ENCODE peak calls at places on chromosome 7, in seven cellular contexts. W is Caco-2, M is PC-9, J is brain microvascular endothelial cell, U is esophagus squamous epithelium, E is colonic mucosa, B is OCI-LY7. Y is an unnamed sample.

GRCh38 chr7:137771679-137772078 is 75.1 kb downstream of the DGKI start:
- DNase-seq in W (no peak), M (no peak), J (peak), U (no peak), E (no peak), B (no peak), Y (peak)

GRCh38 chr7:15504376-15504775 is 57.4 kb downstream of the AGMO start:
- DNase-seq in W (no peak), M (no peak), J (no peak), U (no peak), E (no peak), B (no peak), Y (no peak)

GRCh38 chr7:124655990-124656389 is 109.6 kb downstream of the GPR37 start:
- DNase-seq in W (no peak), M (no peak), J (no peak), U (no peak), E (no peak), B (no peak), Y (no peak)

GRCh38 chr7:28536259-28536658 is 123.9 kb downstream of the CREB5 start:
- DNase-seq in W (peak), M (peak), J (peak), U (no peak), E (no peak), B (no peak), Y (no peak)

GRCh38 chr7:108497082-108497725 is 28.7 kb downstream of the PNPLA8 start:
- DNase-seq in W (peak), M (peak), J (peak), U (no peak), E (peak), B (peak), Y (peak)

GRCh38 chr7:1677206-1678069 is 7.4 kb downstream of the ELFN1 start:
- DNase-seq in W (no peak), M (no peak), J (no peak), U (no peak), E (no peak), B (no peak), Y (no peak)

GRCh38 chr7:53383131-53383530 is 347.7 kb downstream of the POM121L12 start:
- DNase-seq in W (no peak), M (no peak), J (no peak), U (no peak), E (no peak), B (no peak), Y (no peak)

GRCh38 chr7:158821173-158822021 is 7.9 kb downstream of the ESYT2 start:
- DNase-seq in W (no peak), M (peak), J (peak), U (no peak), E (no peak), B (no peak), Y (no peak)

GRCh38 chr7:7276151-7276550 is 93.8 kb downstream of the C1GALT1 start:
- DNase-seq in W (no peak), M (no peak), J (no peak), U (no peak), E (no peak), B (no peak), Y (no peak)

GRCh38 chr7:151046603-151047573 is 1.4 kb upstream of the ASIC3 start:
- DNase-seq in W (no peak), M (peak), J (no peak), U (no peak), E (peak), B (no peak), Y (no peak)

GRCh38 chr7:105261689-105262088 is 127.0 kb downstream of the SRPK2 start:
- DNase-seq in W (no peak), M (peak), J (no peak), U (no peak), E (no peak), B (no peak), Y (no peak)

GRCh38 chr7:81526971-81527370 is 242.9 kb downstream of the HGF start:
- DNase-seq in W (no peak), M (no peak), J (no peak), U (no peak), E (no peak), B (no peak), Y (no peak)

GRCh38 chr7:30321992-30322637 is 37.7 kb downstream of the ZNRF2 start:
- DNase-seq in W (no peak), M (no peak), J (no peak), U (no peak), E (no peak), B (peak), Y (no peak)

GRCh38 chr7:31258391-31258790 is 82.1 kb downstream of the NEUROD6 start:
- DNase-seq in W (no peak), M (no peak), J (no peak), U (no peak), E (no peak), B (no peak), Y (no peak)

GRCh38 chr7:72307566-72307965 is 104.6 kb downstream of the CALN1 start:
- DNase-seq in W (no peak), M (no peak), J (no peak), U (no peak), E (no peak), B (no peak), Y (no peak)

GRCh38 chr7:143284591-143285453 is at the start of gene TMEM139:
- DNase-seq in W (peak), M (peak), J (no peak), U (no peak), E (peak), B (no peak), Y (no peak)

GRCh38 chr7:118839544-118839943 is 615.0 kb downstream of the ANKRD7 start:
- DNase-seq in W (no peak), M (no peak), J (no peak), U (no peak), E (no peak), B (no peak), Y (no peak)

DNA sequence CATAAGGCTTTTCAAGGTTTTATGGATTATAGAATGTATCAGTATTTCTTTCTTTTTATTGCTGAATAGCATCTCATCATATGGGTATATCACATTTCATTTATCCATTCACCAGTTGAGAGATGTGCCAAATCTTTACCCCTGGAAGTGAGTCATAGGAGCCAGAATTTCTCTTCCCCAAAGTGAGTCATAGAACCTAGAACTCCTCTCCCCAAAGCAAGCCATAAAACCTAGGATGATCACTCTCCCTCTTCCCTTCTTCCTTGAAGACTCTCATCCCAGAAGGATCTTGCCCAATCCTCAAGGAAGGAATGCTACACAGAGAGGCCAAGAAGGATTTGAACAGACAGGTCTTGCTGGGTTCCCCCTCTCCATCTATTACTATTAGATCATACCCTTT is 199.8 kb downstream of the EVX1 start:
- DNase-seq in W (no peak), M (peak), J (peak), U (no peak), E (no peak), B (no peak), Y (peak)
- TF ChIP-seq CTCF in W (no peak), M (no peak), J (no peak), U (no peak), E (no peak), B (no peak), Y (no peak)

GRCh38 chr7:131057524-131058065 is 270.1 kb upstream of the MKLN1 start:
- DNase-seq in W (no peak), M (no peak), J (no peak), U (no peak), E (no peak), B (peak), Y (no peak)
- H3K4me3 ChIP-seq in W (no peak), M (no peak), J (no peak), U (no peak), E (no peak), B (peak), Y (no peak)

DNA sequence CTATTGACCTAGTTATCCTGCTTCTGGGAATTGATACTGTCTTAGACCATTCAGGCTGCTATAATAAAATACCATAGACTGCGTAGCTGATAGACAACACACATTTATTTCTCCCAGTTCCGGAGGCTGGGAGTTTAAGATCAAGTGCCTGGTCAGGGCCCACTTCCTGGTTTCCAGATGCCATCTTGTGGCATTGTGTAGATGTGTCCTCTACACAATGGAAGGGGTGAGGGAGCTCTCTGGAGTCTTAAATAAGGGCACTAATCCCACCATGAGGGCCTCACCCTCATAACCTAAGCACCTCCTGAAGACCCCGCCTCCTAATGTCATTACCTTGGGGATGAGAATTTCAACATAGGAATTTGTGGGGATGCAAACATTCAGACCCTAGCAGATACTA is 62.4 kb downstream of the SLC35B4 start:
- DNase-seq in W (peak), M (peak), J (no peak), U (no peak), E (no peak), B (peak), Y (no peak)
- TF ChIP-seq CTCF in W (no peak), M (peak), J (peak), U (no peak), E (no peak), B (peak), Y (no peak)

GRCh38 chr7:27124096-27124978 is 6.2 kb downstream of the HOXA4 start:
- DNase-seq in W (no peak), M (no peak), J (no peak), U (no peak), E (peak), B (no peak), Y (no peak)

GRCh38 chr7:27123477-27124053 is 7.0 kb downstream of the HOXA4 start:
- DNase-seq in W (no peak), M (no peak), J (no peak), U (no peak), E (peak), B (no peak), Y (no peak)

GRCh38 chr7:27123021-27123476 is 7.5 kb downstream of the HOXA4 start:
- DNase-seq in W (peak), M (no peak), J (no peak), U (no peak), E (peak), B (no peak), Y (no peak)

GRCh38 chr7:27121656-27122055 is 8.9 kb downstream of the HOXA4 start:
- DNase-seq in W (no peak), M (no peak), J (no peak), U (no peak), E (peak), B (no peak), Y (no peak)

DNA sequence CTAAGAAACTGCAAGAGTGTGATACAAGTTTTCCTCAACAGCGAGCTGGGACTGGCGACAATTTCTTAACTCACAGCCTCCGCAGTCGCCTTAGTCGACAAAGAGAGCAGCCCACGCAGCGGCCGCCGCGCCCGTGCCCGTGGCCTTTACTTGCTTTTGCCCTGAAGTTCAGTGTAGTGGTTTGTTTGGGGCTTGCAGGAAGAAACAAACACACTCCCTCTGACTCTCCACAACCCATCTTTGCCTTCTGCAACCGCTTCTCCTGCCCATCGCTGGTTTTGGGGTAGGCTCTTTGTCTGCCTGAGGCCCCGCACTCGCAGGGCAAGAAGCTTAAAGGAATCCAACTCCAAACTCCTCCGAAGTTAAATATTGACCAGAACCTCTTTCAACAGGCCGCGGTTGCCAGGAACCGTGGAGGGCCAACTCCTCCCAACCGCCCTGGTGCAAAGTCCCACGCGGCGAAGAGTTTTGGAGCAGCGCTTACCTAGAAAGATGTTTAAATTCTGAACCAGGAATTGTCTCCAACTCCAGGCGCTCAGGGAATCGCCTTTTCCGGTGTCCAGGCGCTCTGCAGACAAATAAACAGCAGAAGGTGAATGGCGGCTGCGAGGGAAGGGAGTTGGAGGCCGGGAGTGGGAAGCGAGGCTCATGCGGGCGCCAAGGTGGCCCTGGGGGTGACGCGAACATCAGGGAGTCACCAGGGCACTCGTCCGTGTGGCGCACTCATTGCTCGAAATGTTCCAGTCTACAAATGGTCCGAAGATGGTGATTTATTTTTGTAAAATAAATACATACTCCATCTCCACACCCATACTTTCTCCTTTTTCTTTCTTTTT is 8.3 kb downstream of the HOXA4 start:
- DNase-seq in W (peak), M (no peak), J (no peak), U (no peak), E (peak), B (no peak), Y (no peak)
- H3K4me3 ChIP-seq in W (peak), M (no peak), J (peak), U (peak), E (peak), B (no peak), Y (no peak)

GRCh38 chr7:144513332-144513731 is 109.8 kb upstream of the NOBOX start:
- DNase-seq in W (peak), M (no peak), J (peak), U (no peak), E (no peak), B (no peak), Y (no peak)
- TF ChIP-seq CTCF in W (peak), M (peak), J (peak), U (no peak), E (no peak), B (no peak), Y (no peak)

GRCh38 chr7:157279973-157280841 is 56.6 kb upstream of the DNAJB6 start:
- DNase-seq in W (peak), M (no peak), J (no peak), U (no peak), E (no peak), B (no peak), Y (no peak)

GRCh38 chr7:157279679-157279972 is 57.2 kb upstream of the DNAJB6 start:
- DNase-seq in W (no peak), M (no peak), J (no peak), U (no peak), E (no peak), B (no peak), Y (no peak)

GRCh38 chr7:157276731-157277562 is 59.9 kb upstream of the DNAJB6 start:
- DNase-seq in W (no peak), M (no peak), J (peak), U (no peak), E (no peak), B (no peak), Y (no peak)

GRCh38 chr7:157278167-157278790 is 58.5 kb upstream of the DNAJB6 start:
- DNase-seq in W (no peak), M (no peak), J (no peak), U (no peak), E (no peak), B (no peak), Y (no peak)

DNA sequence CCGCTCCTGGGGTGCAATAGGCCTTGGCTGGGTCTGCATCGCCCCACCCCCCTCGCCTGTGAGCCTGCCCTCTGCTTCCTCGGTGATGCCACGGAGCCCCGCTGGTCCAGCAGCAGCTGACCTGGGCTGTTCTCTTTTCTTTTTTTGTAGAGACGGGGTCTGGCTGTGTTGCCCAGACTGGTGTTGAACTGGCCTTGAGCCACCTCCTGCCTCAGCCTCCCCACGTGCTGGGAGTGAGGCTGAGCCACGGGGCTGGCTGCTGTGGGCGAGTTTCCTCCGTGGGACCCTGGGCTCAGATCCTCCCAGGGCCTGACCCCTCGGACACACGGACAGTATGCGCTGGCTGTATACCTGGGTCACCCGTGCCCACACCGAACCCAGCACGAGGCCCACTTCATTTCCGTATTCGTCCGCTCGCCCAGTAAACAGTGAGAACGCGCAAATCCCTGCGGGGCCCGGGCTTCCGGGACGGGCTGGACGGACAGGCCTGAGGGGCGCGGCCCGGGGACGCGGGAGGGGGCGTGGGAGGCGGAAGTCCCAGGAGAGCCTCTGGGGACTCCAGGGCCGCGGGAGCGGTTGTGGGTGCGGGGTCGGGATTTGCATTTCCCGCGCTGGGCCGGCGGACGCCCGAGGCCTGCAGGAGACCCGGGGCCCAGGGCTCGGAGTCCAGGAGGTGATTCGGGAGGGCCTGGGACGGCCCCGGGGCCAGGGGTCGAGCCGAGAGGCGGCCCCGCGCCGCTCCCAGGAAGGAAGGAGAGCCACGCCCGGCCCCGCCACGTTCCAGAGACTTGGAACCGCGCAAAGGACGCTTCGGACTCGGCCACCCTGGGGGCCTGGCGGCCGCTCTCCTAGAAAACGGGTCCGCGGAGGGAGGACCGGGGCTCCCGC is 57.8 kb upstream of the DNAJB6 start:
- DNase-seq in W (peak), M (no peak), J (no peak), U (no peak), E (peak), B (no peak), Y (no peak)
- H3K4me3 ChIP-seq in W (peak), M (peak), J (peak), U (peak), E (peak), B (no peak), Y (peak)

GRCh38 chr7:128835231-128835751 is 5.1 kb downstream of the FLNC start:
- DNase-seq in W (no peak), M (no peak), J (no peak), U (no peak), E (no peak), B (no peak), Y (no peak)
- TF ChIP-seq CTCF in W (no peak), M (no peak), J (no peak), U (no peak), E (no peak), B (no peak), Y (no peak)

DNA sequence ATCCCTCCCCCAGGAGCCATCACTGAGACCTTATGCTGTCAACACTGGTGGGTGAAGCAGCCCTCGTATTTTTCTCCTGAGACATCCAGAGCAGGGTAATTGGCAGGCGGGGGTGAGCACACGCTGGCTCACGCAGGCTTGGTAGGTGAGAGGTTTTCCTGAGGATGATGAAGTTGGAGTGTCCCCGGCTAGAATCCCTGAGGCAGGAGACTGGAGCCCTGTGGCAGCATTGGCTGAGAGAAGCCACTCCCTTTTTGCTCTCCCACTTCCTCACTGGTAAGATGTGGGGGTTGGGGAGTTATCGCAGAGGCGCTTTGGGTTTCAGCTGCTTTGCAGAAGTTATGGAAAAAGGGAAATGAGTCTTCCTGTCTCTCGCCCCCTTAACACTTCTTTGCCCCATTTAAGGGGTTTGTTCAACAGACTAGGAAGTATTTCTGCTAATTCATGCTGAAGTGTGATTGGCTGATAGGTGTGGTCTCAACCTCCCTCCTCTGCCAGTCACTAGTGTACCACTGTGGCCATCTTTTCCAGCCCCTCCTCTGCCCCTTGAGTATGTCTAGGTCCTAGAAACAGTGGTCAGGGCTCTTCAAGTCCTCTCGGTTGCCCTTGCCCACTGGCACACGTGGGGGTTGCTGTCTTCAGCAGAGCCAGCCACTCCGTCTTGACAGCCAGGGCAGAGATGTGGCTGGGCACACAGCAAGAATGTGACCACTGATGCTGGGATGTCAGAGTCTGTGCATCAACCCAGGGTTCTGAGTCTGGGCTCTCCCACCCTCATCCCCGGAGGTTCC is 5.7 kb downstream of the ARPC1B start:
- DNase-seq in W (no peak), M (no peak), J (peak), U (no peak), E (peak), B (peak), Y (no peak)
- H3K4me3 ChIP-seq in W (no peak), M (no peak), J (no peak), U (no peak), E (peak), B (peak), Y (no peak)

GRCh38 chr7:32891046-32891799 is at the start of gene KBTBD2:
- DNase-seq in W (peak), M (peak), J (peak), U (peak), E (peak), B (peak), Y (no peak)

GRCh38 chr7:32893225-32893560 is 1.6 kb upstream of the KBTBD2 start:
- DNase-seq in W (no peak), M (no peak), J (no peak), U (no peak), E (no peak), B (no peak), Y (no peak)

GRCh38 chr7:32891800-32892520 is 400 bp upstream of the KBTBD2 start:
- DNase-seq in W (peak), M (peak), J (peak), U (peak), E (peak), B (peak), Y (no peak)

GRCh38 chr7:32893722-32894121 is 2.2 kb upstream of the KBTBD2 start:
- DNase-seq in W (no peak), M (no peak), J (no peak), U (no peak), E (no peak), B (no peak), Y (no peak)

GRCh38 chr7:32892521-32893224 is 1.1 kb upstream of the KBTBD2 start:
- DNase-seq in W (no peak), M (peak), J (peak), U (no peak), E (peak), B (peak), Y (no peak)
- TF ChIP-seq CTCF in W (no peak), M (no peak), J (no peak), U (no peak), E (no peak), B (no peak), Y (no peak)

DNA sequence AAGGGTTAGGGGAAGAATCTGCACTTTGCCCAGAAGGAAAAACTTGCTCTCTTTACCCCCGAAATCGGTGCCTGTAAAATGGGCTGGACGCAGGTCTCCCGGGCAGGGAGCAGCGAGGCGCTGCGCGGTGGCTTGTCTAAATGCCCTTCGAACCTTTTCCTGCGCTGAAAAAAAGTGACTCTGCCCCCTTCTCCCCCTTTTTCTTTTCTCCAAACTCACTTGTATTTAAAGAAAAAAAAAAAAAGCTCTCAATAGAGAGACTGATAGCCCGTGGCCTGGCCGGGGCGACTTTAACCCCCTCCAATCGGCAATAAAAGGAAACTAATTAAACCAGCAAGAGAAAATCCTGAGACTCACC is 286 bp downstream of the SP8 start:
- DNase-seq in W (peak), M (no peak), J (no peak), U (no peak), E (peak), B (no peak), Y (no peak)
- H3K4me3 ChIP-seq in W (peak), M (no peak), J (peak), U (peak), E (peak), B (no peak), Y (peak)

Y was measured in AG04449.